ENCODE peak calls at places on chromosome 2, in four cellular contexts. T is HCT116, E is GM23338, N is mesenchymal stem cell. W is an unnamed sample.

GRCh38 chr2:190511104-190511503 is 23.4 kb downstream of the NEMP2 start:
- DNase-seq in T (peak; percentile 3), N (peak; percentile 53), E (peak; percentile 41), W (no peak)

GRCh38 chr2:106990307-106990706 is 104.3 kb upstream of the ST6GAL2 start:
- DNase-seq in N (peak; percentile 85), T (no peak), E (no peak), W (no peak)

GRCh38 chr2:149000168-149000938 is 38.1 kb upstream of the LYPD6B start:
- DNase-seq in N (no peak), T (no peak), E (no peak), W (no peak)

GRCh38 chr2:162750033-162750432 is 88.5 kb downstream of the KCNH7 start:
- DNase-seq in T (no peak), N (no peak), E (no peak), W (peak; percentile 34)

GRCh38 chr2:233350708-233351107 is 3.6 kb upstream of the DGKD start:
- DNase-seq in N (peak; percentile 87), T (peak; percentile 92), E (no peak), W (peak; percentile 82)

GRCh38 chr2:101446869-101447268 is 28.0 kb downstream of the RFX8 start:
- DNase-seq in T (no peak), E (no peak), N (no peak), W (no peak)

GRCh38 chr2:166765141-166765540 is 123.1 kb upstream of the XIRP2 start:
- DNase-seq in T (no peak), N (no peak), E (peak; percentile 56), W (no peak)

GRCh38 chr2:180050246-180050645 is 43.1 kb upstream of the CWC22 start:
- DNase-seq in N (no peak), T (no peak), E (no peak), W (no peak)

GRCh38 chr2:12761109-12761508 is 44.4 kb downstream of the TRIB2 start:
- DNase-seq in E (no peak), T (no peak), N (no peak), W (no peak)

GRCh38 chr2:70173520-70173919 is 17.3 kb downstream of the C2orf42 start:
- DNase-seq in T (no peak), E (no peak), N (peak; percentile 10), W (no peak)

GRCh38 chr2:239288951-239289481 is 111.8 kb downstream of the HDAC4 start:
- DNase-seq in N (peak; percentile 69), E (no peak), T (no peak), W (no peak)

GRCh38 chr2:186862869-186863709 is 14.1 kb upstream of the ZSWIM2 start:
- DNase-seq in T (peak; percentile 32), E (peak; percentile 59), N (peak; percentile 51), W (peak; percentile 32)

GRCh38 chr2:75920721-75921551 is 210.2 kb upstream of the GCFC2 start:
- DNase-seq in T (no peak), N (no peak), E (peak; percentile 17), W (no peak)

GRCh38 chr2:102514061-102514785 is 41.2 kb downstream of the SLC9A4 start:
- DNase-seq in E (peak; percentile 14), T (peak; percentile 27), N (peak; percentile 82), W (peak; percentile 80)

GRCh38 chr2:170030040-170030439 is 147.9 kb upstream of the MYO3B start:
- DNase-seq in T (no peak), E (no peak), N (no peak), W (no peak)

GRCh38 chr2:169422120-169422519 is 57.2 kb upstream of the BBS5 start:
- DNase-seq in E (no peak), N (no peak), T (no peak), W (no peak)

GRCh38 chr2:11416931-11417330 is 49.0 kb downstream of the E2F6 start:
- DNase-seq in E (no peak), T (no peak), N (no peak), W (no peak)

GRCh38 chr2:193584522-193584938 is 1389.8 kb upstream of the TMEFF2 start:
- DNase-seq in T (peak; percentile 15), N (peak; percentile 33), E (peak; percentile 65), W (peak; percentile 42)

GRCh38 chr2:28810384-28811285 is at the start of gene SPDYA:
- DNase-seq in N (peak; percentile 72), T (no peak), E (peak; percentile 93), W (peak; percentile 88)

GRCh38 chr2:40797115-40797514 is 345.2 kb upstream of the SLC8A1 start:
- DNase-seq in N (no peak), E (peak; percentile 39), T (no peak), W (no peak)

GRCh38 chr2:237397072-237397471 is 16.9 kb downstream of the COL6A3 start:
- DNase-seq in E (no peak), N (no peak), T (no peak), W (no peak)

GRCh38 chr2:140033638-140034037 is 1253.4 kb upstream of the NXPH2 start:
- DNase-seq in T (no peak), N (no peak), E (no peak), W (no peak)

GRCh38 chr2:219497495-219498279 is 1.0 kb upstream of the GMPPA start:
- DNase-seq in E (peak; percentile 77), T (peak; percentile 56), N (peak; percentile 90), W (peak; percentile 89)

GRCh38 chr2:163573652-163574051 is 162.2 kb downstream of the FIGN start:
- DNase-seq in E (no peak), N (no peak), T (no peak), W (no peak)

GRCh38 chr2:241308267-241308666 is 7.2 kb downstream of the HDLBP start:
- DNase-seq in T (no peak), E (no peak), N (no peak), W (no peak)

GRCh38 chr2:98649135-98649991 is 41.0 kb downstream of the UNC50 start:
- DNase-seq in E (peak; percentile 87), T (peak; percentile 66), N (peak; percentile 74), W (peak; percentile 86)

GRCh38 chr2:142748559-142749099 is 128.8 kb upstream of the KYNU start:
- DNase-seq in E (no peak), T (no peak), N (no peak), W (no peak)

GRCh38 chr2:80459028-80459427 is 154.5 kb upstream of the LRRTM1 start:
- DNase-seq in N (no peak), E (no peak), T (no peak), W (no peak)

GRCh38 chr2:142241016-142241415 is 110.2 kb upstream of the LRP1B start:
- DNase-seq in T (no peak), N (no peak), E (no peak), W (no peak)

DNA sequence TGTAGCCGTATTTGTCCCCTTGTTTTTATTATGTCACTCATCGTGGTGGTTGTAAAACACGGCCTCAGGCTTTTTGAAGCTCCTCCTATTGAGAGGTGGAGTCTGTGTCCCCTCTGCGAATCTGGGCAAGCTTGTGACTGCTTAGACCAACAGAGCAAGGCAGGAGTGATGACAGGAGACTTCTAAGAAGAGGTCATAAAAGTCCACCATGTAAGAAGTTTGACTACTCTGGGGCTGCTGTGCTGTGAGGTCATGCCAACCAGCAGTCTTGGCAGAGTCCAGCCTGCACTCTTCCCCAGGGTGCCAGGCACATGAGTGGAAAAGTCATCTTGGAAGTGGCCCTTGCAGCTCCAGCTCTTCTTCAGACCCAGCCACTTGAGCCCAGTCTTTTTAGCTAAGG is 83.8 kb upstream of the SPTBN1 start:
- DNase-seq in N (no peak), T (no peak), E (no peak), W (no peak)
- H3K4me2 ChIP-seq in N (no peak overlapping the region), T (no peak overlapping the region), E (no peak overlapping the region), W (no peak overlapping the region)

GRCh38 chr2:4938246-4938645 is 753.9 kb upstream of the SOX11 start:
- DNase-seq in T (no peak), N (no peak), E (no peak), W (no peak)

GRCh38 chr2:4937550-4937949 is 754.6 kb upstream of the SOX11 start:
- DNase-seq in E (no peak), T (no peak), N (peak; percentile 62), W (peak; percentile 32)
- H2AFZ ChIP-seq in E (no peak overlapping the region), T (no peak overlapping the region), N (no peak overlapping the region), W (no peak overlapping the region)

DNA sequence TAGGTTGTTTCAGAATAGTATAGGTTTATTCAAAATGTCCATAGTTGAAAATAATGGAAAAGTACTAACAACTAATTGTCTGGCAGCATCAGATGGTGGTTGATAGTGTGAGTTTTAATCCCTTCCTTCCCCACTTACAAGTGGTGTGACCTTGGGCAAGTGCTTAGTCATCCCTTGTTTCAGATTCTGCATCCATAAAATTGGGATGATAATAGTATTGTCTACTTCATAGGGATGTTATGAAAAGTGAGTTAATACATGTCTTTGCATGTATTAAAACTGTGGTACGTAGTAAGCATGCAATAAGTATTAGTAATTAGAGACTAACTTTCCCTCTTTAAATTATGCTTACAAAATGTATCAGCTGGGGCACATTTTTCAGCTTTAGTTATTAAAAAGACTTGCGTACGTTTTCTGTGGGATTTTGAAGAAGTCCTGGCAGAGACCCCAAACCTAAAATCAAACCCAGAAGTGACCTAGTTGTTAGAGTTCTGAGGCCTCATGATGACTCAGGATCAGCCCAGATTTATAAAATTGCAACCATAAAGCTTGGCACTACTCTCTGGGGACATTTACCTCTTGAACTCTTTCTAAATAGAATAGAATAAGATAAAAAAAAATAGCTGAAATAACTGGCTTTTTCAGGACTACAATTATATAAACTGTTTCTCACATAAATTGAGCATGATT is 8.6 kb downstream of the ITGA4 start:
- DNase-seq in E (no peak), T (no peak), N (peak; percentile 37), W (no peak)
- H3K4me3 ChIP-seq in E (no peak overlapping the region), T (no peak overlapping the region), N (peak overlapping the region; percentile 36), W (no peak overlapping the region)

DNA sequence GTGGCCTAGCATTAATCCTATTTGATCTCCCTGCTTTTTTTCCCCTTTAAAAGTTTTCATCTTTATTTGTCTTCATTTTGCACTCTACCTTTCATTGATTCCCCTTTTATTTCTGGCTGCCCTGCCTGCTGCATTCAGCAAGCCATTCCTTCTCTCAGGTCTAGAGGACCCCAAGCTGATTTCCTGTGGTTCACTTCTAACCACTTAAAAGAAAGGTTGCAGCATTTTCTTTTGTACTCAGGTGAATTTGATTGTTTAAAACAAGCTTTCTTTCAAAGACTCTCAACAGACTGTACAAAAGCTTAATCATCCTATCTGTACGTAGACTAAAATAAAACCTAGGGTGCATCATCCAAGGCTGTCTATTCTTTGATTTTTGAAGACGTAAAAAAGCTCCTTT is 160.3 kb downstream of the CSRNP3 start:
- DNase-seq in T (no peak), N (no peak), E (peak; percentile 61), W (no peak)
- H3K4me2 ChIP-seq in T (no peak overlapping the region), N (no peak overlapping the region), E (no peak overlapping the region), W (no peak overlapping the region)

DNA sequence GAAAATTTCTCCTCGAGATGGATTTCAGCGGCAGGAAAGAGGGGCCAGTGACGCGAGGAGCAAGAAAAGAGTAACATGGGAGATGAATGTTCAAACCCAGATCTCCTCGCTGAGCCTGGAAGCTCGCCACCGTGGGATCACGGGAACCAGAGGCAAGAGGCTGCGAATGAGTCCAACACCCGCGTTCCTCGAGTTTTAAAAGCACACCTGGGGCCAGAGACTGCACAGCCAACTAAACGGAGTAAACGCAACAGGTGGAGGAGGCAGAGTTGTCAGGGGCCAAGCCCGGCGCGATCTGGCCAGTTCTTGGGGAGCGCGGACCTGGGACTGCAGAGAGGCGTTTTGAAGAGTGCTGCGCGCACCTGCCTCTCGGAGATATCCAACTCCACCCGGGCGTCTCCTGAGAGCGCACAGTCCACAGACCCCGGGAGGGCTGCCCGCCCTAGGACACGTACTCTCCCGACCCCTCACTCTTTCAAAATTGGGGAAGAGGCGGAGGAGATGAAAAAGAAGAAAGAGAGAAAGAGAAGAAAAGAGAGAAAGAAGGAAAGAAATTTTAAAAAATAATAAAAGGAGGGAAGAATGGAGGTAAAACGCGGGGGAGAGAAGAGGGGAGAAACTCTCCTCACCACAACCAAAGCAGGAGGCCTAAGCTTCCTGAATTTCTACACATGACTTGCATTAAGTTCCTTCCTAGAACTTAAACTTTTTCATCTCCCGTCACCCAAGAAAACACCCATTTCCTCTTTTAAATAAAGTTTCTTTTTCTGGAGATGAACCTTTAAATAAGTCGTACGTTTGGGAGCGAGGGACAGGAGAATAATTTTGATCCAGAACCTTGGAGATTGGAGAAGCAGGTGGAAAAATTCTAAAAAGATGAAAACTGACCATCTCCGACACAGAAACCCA is 5.3 kb upstream of the PAX3 start:
- DNase-seq in E (peak; percentile 59), T (no peak), N (no peak), W (no peak)
- H2AFZ ChIP-seq in E (no peak overlapping the region), T (no peak overlapping the region), N (no peak overlapping the region), W (peak overlapping the region; percentile 31)